ENCODE peak calls at places on chromosomes 6 and 20, in six cellular contexts. One of them, this sample, is unnamed.

GRCh38 chr6:170459451-170459850 is 93.7 kb downstream of the PSMB1 start:
- DNase-seq in GM12878: peak
- DNase-seq in neural progenitor cell: no peak
- DNase-seq in hepatocyte: no peak
- DNase-seq in OCI-LY7: no peak
- DNase-seq in A549: peak
- DNase-seq in this sample: no peak

GRCh38 chr6:113719056-113719455 is 138.1 kb upstream of the MARCKS start:
- DNase-seq in GM12878: no peak
- DNase-seq in neural progenitor cell: no peak
- DNase-seq in hepatocyte: peak
- DNase-seq in OCI-LY7: no peak
- DNase-seq in A549: peak
- DNase-seq in this sample: no peak

GRCh38 chr20:51410586-51411325 is 131.8 kb downstream of the NFATC2 start:
- DNase-seq in GM12878: no peak
- DNase-seq in neural progenitor cell: no peak
- DNase-seq in hepatocyte: no peak
- DNase-seq in OCI-LY7: no peak
- DNase-seq in A549: no peak
- DNase-seq in this sample: no peak

GRCh38 chr6:104943781-104944180 is 13.1 kb upstream of the LIN28B start:
- DNase-seq in GM12878: no peak
- DNase-seq in neural progenitor cell: peak
- DNase-seq in hepatocyte: peak
- DNase-seq in OCI-LY7: no peak
- DNase-seq in A549: no peak
- DNase-seq in this sample: no peak

GRCh38 chr20:3563548-3564177 is 92.8 kb downstream of the ATRN start:
- DNase-seq in GM12878: peak
- DNase-seq in neural progenitor cell: peak
- DNase-seq in hepatocyte: peak
- DNase-seq in OCI-LY7: peak
- DNase-seq in A549: peak
- DNase-seq in this sample: peak

GRCh38 chr6:34237316-34237721 is 646 bp downstream of the HMGA1 start:
- DNase-seq in GM12878: no peak
- DNase-seq in neural progenitor cell: peak
- DNase-seq in hepatocyte: peak
- DNase-seq in OCI-LY7: peak
- DNase-seq in A549: no peak
- DNase-seq in this sample: no peak

GRCh38 chr20:57040924-57041323 is 225.5 kb downstream of the BMP7 start:
- DNase-seq in GM12878: no peak
- DNase-seq in neural progenitor cell: no peak
- DNase-seq in hepatocyte: peak
- DNase-seq in OCI-LY7: no peak
- DNase-seq in A549: peak
- DNase-seq in this sample: no peak

GRCh38 chr20:51160821-51161220 is 137.9 kb upstream of the KCNG1 start:
- DNase-seq in GM12878: no peak
- DNase-seq in neural progenitor cell: no peak
- DNase-seq in hepatocyte: no peak
- DNase-seq in OCI-LY7: no peak
- DNase-seq in A549: no peak
- DNase-seq in this sample: no peak

DNA sequence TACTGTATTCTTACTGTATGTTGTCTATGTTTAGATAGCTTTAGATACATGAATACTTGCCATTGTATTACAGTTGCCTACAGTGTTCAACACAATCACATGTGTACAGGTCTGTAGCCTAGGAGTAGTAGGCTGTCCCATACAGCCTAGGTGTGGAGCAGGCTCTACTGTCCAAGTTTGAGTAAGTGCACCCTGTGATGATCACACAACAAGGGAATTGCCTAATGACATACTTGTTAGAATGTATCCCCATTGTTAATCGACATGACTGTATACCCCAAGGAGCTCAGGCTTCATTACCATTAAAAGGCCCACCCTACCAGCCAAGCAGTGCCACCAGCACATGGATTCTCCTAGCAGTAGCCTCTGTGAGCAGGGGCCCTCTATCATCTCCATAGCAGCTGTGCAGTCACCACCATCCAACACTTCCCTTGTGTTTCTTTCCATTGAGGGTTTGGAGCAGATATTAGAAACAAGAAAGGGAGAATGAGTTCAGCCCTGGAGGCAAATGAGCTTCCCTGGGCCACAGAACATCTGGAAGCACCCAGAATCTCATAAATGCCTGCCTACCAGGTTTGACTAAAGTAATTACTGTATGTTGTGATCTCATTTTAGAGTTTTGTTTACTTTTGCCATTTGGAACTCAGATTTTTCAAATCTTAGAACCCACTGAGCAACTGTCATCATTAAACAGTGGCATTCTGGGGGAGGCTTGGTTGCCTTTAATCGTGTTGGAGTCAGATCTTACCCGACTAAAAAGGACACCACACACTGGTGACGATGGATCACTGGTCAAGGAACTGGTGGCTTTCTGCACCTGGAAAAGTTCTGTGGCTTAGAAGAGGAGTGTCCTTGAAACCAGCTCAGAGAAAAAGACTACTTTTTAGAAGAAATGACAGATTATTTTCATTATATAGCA is 104.8 kb downstream of the TULP4 start:
- DNase-seq in GM12878: no peak
- DNase-seq in neural progenitor cell: no peak
- DNase-seq in hepatocyte: no peak
- DNase-seq in OCI-LY7: no peak
- DNase-seq in A549: no peak
- DNase-seq in this sample: no peak
- H3K4me2 ChIP-seq in GM12878: no peak
- H3K4me2 ChIP-seq in neural progenitor cell: no peak
- H3K4me2 ChIP-seq in hepatocyte: no peak
- H3K4me2 ChIP-seq in OCI-LY7: no peak
- H3K4me2 ChIP-seq in A549: no peak
- H3K4me2 ChIP-seq in this sample: no peak

GRCh38 chr6:31498748-31499147 is 803 bp downstream of the MICB start:
- DNase-seq in GM12878: no peak
- DNase-seq in neural progenitor cell: peak
- DNase-seq in hepatocyte: peak
- DNase-seq in OCI-LY7: no peak
- DNase-seq in A549: no peak
- DNase-seq in this sample: peak

GRCh38 chr6:31497595-31498476 is at the start of gene MICB:
- DNase-seq in GM12878: peak
- DNase-seq in neural progenitor cell: peak
- DNase-seq in hepatocyte: peak
- DNase-seq in OCI-LY7: peak
- DNase-seq in A549: peak
- DNase-seq in this sample: peak

GRCh38 chr6:31490115-31490873 is 7.7 kb upstream of the MICB start:
- DNase-seq in GM12878: no peak
- DNase-seq in neural progenitor cell: no peak
- DNase-seq in hepatocyte: no peak
- DNase-seq in OCI-LY7: no peak
- DNase-seq in A549: no peak
- DNase-seq in this sample: peak

GRCh38 chr6:31493875-31494694 is 3.9 kb upstream of the MICB start:
- DNase-seq in GM12878: peak
- DNase-seq in neural progenitor cell: peak
- DNase-seq in hepatocyte: peak
- DNase-seq in OCI-LY7: peak
- DNase-seq in A549: peak
- DNase-seq in this sample: peak

GRCh38 chr6:31495580-31495979 is 2.4 kb upstream of the MICB start:
- DNase-seq in GM12878: no peak
- DNase-seq in neural progenitor cell: no peak
- DNase-seq in hepatocyte: no peak
- DNase-seq in OCI-LY7: peak
- DNase-seq in A549: no peak
- DNase-seq in this sample: no peak
- H3K27ac ChIP-seq in GM12878: peak
- H3K27ac ChIP-seq in neural progenitor cell: no peak
- H3K27ac ChIP-seq in hepatocyte: no peak
- H3K27ac ChIP-seq in OCI-LY7: peak
- H3K27ac ChIP-seq in A549: no peak
- H3K27ac ChIP-seq in this sample: no peak

GRCh38 chr6:136427378-136427717 is 122.9 kb downstream of the MAP7 start:
- DNase-seq in GM12878: no peak
- DNase-seq in neural progenitor cell: no peak
- DNase-seq in hepatocyte: no peak
- DNase-seq in OCI-LY7: no peak
- DNase-seq in A549: no peak
- DNase-seq in this sample: no peak

GRCh38 chr6:136429264-136429663 is 121.0 kb downstream of the MAP7 start:
- DNase-seq in GM12878: no peak
- DNase-seq in neural progenitor cell: no peak
- DNase-seq in hepatocyte: no peak
- DNase-seq in OCI-LY7: no peak
- DNase-seq in A549: no peak
- DNase-seq in this sample: no peak

GRCh38 chr6:136426627-136427377 is 123.4 kb downstream of the MAP7 start:
- DNase-seq in GM12878: no peak
- DNase-seq in neural progenitor cell: no peak
- DNase-seq in hepatocyte: no peak
- DNase-seq in OCI-LY7: no peak
- DNase-seq in A549: no peak
- DNase-seq in this sample: no peak

GRCh38 chr6:136425793-136426192 is 124.4 kb downstream of the MAP7 start:
- DNase-seq in GM12878: no peak
- DNase-seq in neural progenitor cell: no peak
- DNase-seq in hepatocyte: no peak
- DNase-seq in OCI-LY7: no peak
- DNase-seq in A549: no peak
- DNase-seq in this sample: no peak

GRCh38 chr6:136429681-136430080 is 120.5 kb downstream of the MAP7 start:
- DNase-seq in GM12878: no peak
- DNase-seq in neural progenitor cell: no peak
- DNase-seq in hepatocyte: peak
- DNase-seq in OCI-LY7: no peak
- DNase-seq in A549: peak
- DNase-seq in this sample: no peak
- H3K4me3 ChIP-seq in GM12878: no peak
- H3K4me3 ChIP-seq in neural progenitor cell: no peak
- H3K4me3 ChIP-seq in hepatocyte: no peak
- H3K4me3 ChIP-seq in OCI-LY7: no peak
- H3K4me3 ChIP-seq in A549: peak
- H3K4me3 ChIP-seq in this sample: no peak

GRCh38 chr6:90098637-90099036 is 198.0 kb downstream of the BACH2 start:
- DNase-seq in GM12878: no peak
- DNase-seq in neural progenitor cell: no peak
- DNase-seq in hepatocyte: no peak
- DNase-seq in OCI-LY7: no peak
- DNase-seq in A549: no peak
- DNase-seq in this sample: no peak
- H3K4me2 ChIP-seq in GM12878: no peak
- H3K4me2 ChIP-seq in neural progenitor cell: no peak
- H3K4me2 ChIP-seq in hepatocyte: peak
- H3K4me2 ChIP-seq in OCI-LY7: no peak
- H3K4me2 ChIP-seq in A549: no peak
- H3K4me2 ChIP-seq in this sample: no peak

GRCh38 chr6:26322645-26323482 is 42.1 kb upstream of the BTN3A2 start:
- DNase-seq in GM12878: peak
- DNase-seq in neural progenitor cell: peak
- DNase-seq in hepatocyte: peak
- DNase-seq in OCI-LY7: peak
- DNase-seq in A549: peak
- DNase-seq in this sample: peak
- H3K27ac ChIP-seq in GM12878: no peak
- H3K27ac ChIP-seq in neural progenitor cell: no peak
- H3K27ac ChIP-seq in hepatocyte: peak
- H3K27ac ChIP-seq in OCI-LY7: peak
- H3K27ac ChIP-seq in A549: peak
- H3K27ac ChIP-seq in this sample: no peak

GRCh38 chr20:23391707-23392310 is 29.5 kb downstream of the NAPB start:
- DNase-seq in GM12878: no peak
- DNase-seq in neural progenitor cell: peak
- DNase-seq in hepatocyte: no peak
- DNase-seq in OCI-LY7: peak
- DNase-seq in A549: no peak
- DNase-seq in this sample: peak
- H3K4me3 ChIP-seq in GM12878: no peak
- H3K4me3 ChIP-seq in neural progenitor cell: no peak
- H3K4me3 ChIP-seq in hepatocyte: no peak
- H3K4me3 ChIP-seq in OCI-LY7: peak
- H3K4me3 ChIP-seq in A549: no peak
- H3K4me3 ChIP-seq in this sample: peak

GRCh38 chr6:36120539-36120938 is 9.8 kb upstream of the MAPK13 start:
- DNase-seq in GM12878: no peak
- DNase-seq in neural progenitor cell: no peak
- DNase-seq in hepatocyte: no peak
- DNase-seq in OCI-LY7: peak
- DNase-seq in A549: no peak
- DNase-seq in this sample: no peak

GRCh38 chr6:36118550-36119107 is 11.7 kb upstream of the MAPK13 start:
- DNase-seq in GM12878: no peak
- DNase-seq in neural progenitor cell: no peak
- DNase-seq in hepatocyte: peak
- DNase-seq in OCI-LY7: no peak
- DNase-seq in A549: no peak
- DNase-seq in this sample: no peak

GRCh38 chr6:36120979-36121706 is 9.2 kb upstream of the MAPK13 start:
- DNase-seq in GM12878: no peak
- DNase-seq in neural progenitor cell: no peak
- DNase-seq in hepatocyte: peak
- DNase-seq in OCI-LY7: peak
- DNase-seq in A549: peak
- DNase-seq in this sample: peak

GRCh38 chr6:36119209-36119608 is 11.1 kb upstream of the MAPK13 start:
- DNase-seq in GM12878: no peak
- DNase-seq in neural progenitor cell: no peak
- DNase-seq in hepatocyte: no peak
- DNase-seq in OCI-LY7: no peak
- DNase-seq in A549: no peak
- DNase-seq in this sample: no peak

GRCh38 chr6:36119927-36120477 is 10.3 kb upstream of the MAPK13 start:
- DNase-seq in GM12878: no peak
- DNase-seq in neural progenitor cell: no peak
- DNase-seq in hepatocyte: no peak
- DNase-seq in OCI-LY7: no peak
- DNase-seq in A549: no peak
- DNase-seq in this sample: no peak
- H3K4me2 ChIP-seq in GM12878: no peak
- H3K4me2 ChIP-seq in neural progenitor cell: no peak
- H3K4me2 ChIP-seq in hepatocyte: no peak
- H3K4me2 ChIP-seq in OCI-LY7: peak
- H3K4me2 ChIP-seq in A549: no peak
- H3K4me2 ChIP-seq in this sample: no peak

GRCh38 chr6:32109765-32110160 is 625 bp upstream of the TNXB start:
- DNase-seq in GM12878: no peak
- DNase-seq in neural progenitor cell: no peak
- DNase-seq in hepatocyte: no peak
- DNase-seq in OCI-LY7: no peak
- DNase-seq in A549: no peak
- DNase-seq in this sample: no peak
- H3K27ac ChIP-seq in GM12878: no peak
- H3K27ac ChIP-seq in neural progenitor cell: no peak
- H3K27ac ChIP-seq in hepatocyte: no peak
- H3K27ac ChIP-seq in OCI-LY7: no peak
- H3K27ac ChIP-seq in A549: no peak
- H3K27ac ChIP-seq in this sample: no peak